ENCODE peak calls at places on chromosomes 3 and 15, in seven cellular contexts. V, C, J, M, D, W and Y are unnamed samples.

GRCh38 chr3:140756240-140757016 is 78.6 kb downstream of the TRIM42 start:
- DNase-seq in M (no peak), V (no peak), W (no peak), J (no peak), C (no peak), D (no peak), Y (no peak)

GRCh38 chr3:72158639-72159005 is 373.7 kb upstream of the PROK2 start:
- DNase-seq in J (no peak), D (no peak), W (no peak), V (no peak), M (no peak), C (no peak), Y (no peak)

GRCh38 chr3:133256787-133257483 is 142.9 kb upstream of the BFSP2 start:
- DNase-seq in M (no peak), J (no peak), C (peak; percentile 13), D (no peak), W (no peak), V (no peak), Y (no peak)

GRCh38 chr3:128001576-128001975 is 50.7 kb upstream of the SEC61A1 start:
- DNase-seq in W (no peak), C (no peak), V (no peak), D (no peak), J (peak; percentile 34), M (peak; percentile 82), Y (no peak)

GRCh38 chr15:78049691-78050440 is 27.6 kb downstream of the TBC1D2B start:
- DNase-seq in V (no peak), M (no peak), J (no peak), C (peak; percentile 70), D (peak; percentile 75), W (no peak), Y (no peak)

GRCh38 chr15:57415559-57415958 is 39.3 kb downstream of the CGNL1 start:
- DNase-seq in W (no peak), J (no peak), V (no peak), M (peak; percentile 13), C (no peak), D (no peak), Y (no peak)

GRCh38 chr15:61994216-61994615 is 66.0 kb downstream of the VPS13C start:
- DNase-seq in M (no peak), D (peak; percentile 90), W (no peak), V (no peak), J (no peak), C (no peak), Y (no peak)

GRCh38 chr3:100254168-100254777 is 6.5 kb upstream of the TBC1D23 start:
- DNase-seq in C (peak; percentile 53), M (peak; percentile 79), V (peak; percentile 22), W (peak; percentile 47), J (peak; percentile 67), D (peak; percentile 83), Y (no peak)

GRCh38 chr3:158809642-158810041 is 7.8 kb downstream of the MFSD1 start:
- DNase-seq in C (no peak), J (no peak), D (no peak), M (no peak), V (no peak), W (no peak), Y (no peak)

GRCh38 chr3:58952128-58952917 is 97.5 kb downstream of the CFAP20DC start:
- DNase-seq in D (no peak), M (no peak), V (no peak), J (no peak), W (no peak), C (no peak), Y (no peak)

GRCh38 chr15:25545017-25545416 is 106.2 kb upstream of the UBE3A start:
- DNase-seq in J (no peak), W (no peak), D (peak; percentile 1), C (no peak), M (no peak), V (no peak), Y (no peak)

GRCh38 chr3:94524102-94524922 is 461.5 kb downstream of the NSUN3 start:
- DNase-seq in C (no peak), W (peak; percentile 22), D (no peak), J (no peak), V (peak; percentile 9), M (peak; percentile 48), Y (no peak)

GRCh38 chr3:82163907-82164520 is 402.6 kb upstream of the GBE1 start:
- DNase-seq in V (no peak), C (no peak), M (no peak), J (no peak), D (peak; percentile 38), W (no peak), Y (no peak)

GRCh38 chr15:64600794-64601193 is 140.4 kb downstream of the ZNF609 start:
- DNase-seq in D (no peak), M (no peak), J (no peak), W (no peak), V (no peak), C (no peak), Y (no peak)

GRCh38 chr15:70099966-70100494 is 2.3 kb upstream of the TLE3 start:
- DNase-seq in V (no peak), C (peak; percentile 57), J (no peak), D (peak; percentile 50), M (no peak), W (no peak), Y (no peak)

GRCh38 chr3:138114988-138115971 is at the start of gene DZIP1L:
- DNase-seq in C (peak; percentile 84), M (peak; percentile 92), D (peak; percentile 66), J (peak; percentile 68), V (peak; percentile 65), W (peak; percentile 76), Y (peak; percentile 40)

GRCh38 chr3:1068985-1069384 is 23.8 kb upstream of the CNTN6 start:
- DNase-seq in C (no peak), J (no peak), W (no peak), V (no peak), D (no peak), M (no peak), Y (no peak)

GRCh38 chr3:29922990-29923746 is 642.3 kb downstream of the RBMS3 start:
- DNase-seq in J (no peak), M (no peak), W (no peak), V (no peak), D (peak; percentile 97), C (no peak), Y (no peak)

GRCh38 chr3:145807990-145808389 is 353.0 kb downstream of the PLOD2 start:
- DNase-seq in V (no peak), J (peak; percentile 13), W (no peak), D (peak; percentile 73), C (peak; percentile 4), M (peak; percentile 59), Y (no peak)

DNA sequence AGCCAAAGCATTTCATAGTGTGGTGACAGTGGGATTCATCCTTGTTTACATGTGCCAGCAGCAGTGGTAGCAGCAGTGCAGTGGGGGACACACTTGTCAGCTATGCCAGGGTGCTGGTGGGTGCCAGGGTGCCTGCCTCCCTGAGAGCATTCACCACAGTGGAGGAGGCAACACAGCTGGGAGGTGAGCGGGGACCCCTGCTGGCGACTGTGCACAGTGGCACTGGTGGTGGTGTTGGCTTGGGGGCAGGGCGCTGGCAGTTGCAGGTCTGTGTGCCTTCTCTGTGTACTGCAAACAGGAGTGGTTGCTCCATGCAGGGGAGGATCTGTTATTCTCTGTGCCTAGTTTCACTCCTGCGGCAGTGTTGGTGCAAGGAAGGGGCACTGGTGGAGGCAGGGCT is 41.2 kb downstream of the CEP63 start:
- DNase-seq in V (no peak), C (peak; percentile 11), M (peak; percentile 85), W (no peak), D (no peak), J (peak; percentile 66), Y (no peak)
- TF ChIP-seq CTCF in V (peak; percentile 43), C (no peak), M (peak; percentile 81), W (no peak), D (peak; percentile 24), J (peak; percentile 34), Y (no peak)

GRCh38 chr3:9934993-9935392 is 1.4 kb downstream of the CRELD1 start:
- DNase-seq in D (no peak), M (no peak), J (no peak), C (no peak), W (no peak), V (no peak), Y (no peak)

GRCh38 chr3:9933561-9934234 is at the start of gene CRELD1:
- DNase-seq in D (peak; percentile 95), V (peak; percentile 92), M (peak; percentile 98), C (peak; percentile 96), W (peak; percentile 98), J (peak; percentile 96), Y (peak; percentile 90)

GRCh38 chr3:9932843-9933560 is 632 bp upstream of the CRELD1 start:
- DNase-seq in J (peak; percentile 88), W (peak; percentile 86), D (peak; percentile 77), C (peak; percentile 89), M (peak; percentile 95), V (peak; percentile 76), Y (peak; percentile 70)

GRCh38 chr3:9935966-9936365 is 2.3 kb downstream of the CRELD1 start:
- DNase-seq in M (no peak), W (no peak), V (no peak), C (no peak), D (no peak), J (no peak), Y (no peak)

DNA sequence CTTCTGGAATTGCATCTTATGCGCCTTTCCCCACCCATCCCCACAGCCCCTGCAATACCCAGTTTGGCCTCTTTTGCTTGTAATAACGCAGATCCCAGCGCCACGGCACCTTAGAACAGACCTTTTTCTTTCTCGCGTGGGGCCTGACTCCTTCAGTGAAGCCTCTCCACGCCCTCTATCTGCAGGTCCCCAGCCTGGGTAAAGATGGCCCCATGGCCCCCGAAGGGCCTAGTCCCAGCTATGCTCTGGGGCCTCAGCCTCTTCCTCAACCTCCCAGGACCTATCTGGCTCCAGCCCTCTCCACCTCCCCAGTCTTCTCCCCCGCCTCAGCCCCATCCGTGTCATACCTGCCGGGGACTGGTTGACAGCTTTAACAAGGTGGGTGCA is 594 bp downstream of the CRELD1 start:
- DNase-seq in V (no peak), D (no peak), C (no peak), W (no peak), M (no peak), J (no peak), Y (no peak)
- TF ChIP-seq CTCF in V (peak; percentile 30), D (peak; percentile 14), C (no peak), W (no peak), M (peak; percentile 39), J (no peak), Y (no peak)

DNA sequence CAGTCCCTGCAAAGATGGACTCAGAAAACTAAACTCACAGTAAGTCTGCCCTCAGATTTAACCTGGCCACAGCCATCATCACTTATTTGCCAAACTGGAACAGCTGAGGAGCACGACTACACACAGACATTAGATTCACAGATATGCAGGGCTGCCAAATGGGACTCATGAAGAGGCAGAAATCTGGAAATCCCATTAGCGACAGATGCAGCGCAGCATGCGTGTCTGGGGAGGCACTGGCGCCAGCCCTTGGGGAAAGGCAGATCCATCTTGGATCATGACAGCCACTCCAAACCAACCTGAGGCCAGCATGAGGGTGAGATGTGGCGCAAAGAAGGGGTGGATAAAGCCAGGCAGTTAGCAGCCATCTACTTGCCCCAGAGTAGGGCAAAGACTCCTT is 160.6 kb upstream of the TSC22D2 start:
- DNase-seq in J (no peak), M (no peak), D (no peak), C (no peak), V (no peak), W (no peak), Y (no peak)
- TF ChIP-seq CTCF in J (no peak), M (no peak), D (no peak), C (no peak), V (no peak), W (no peak), Y (no peak)

DNA sequence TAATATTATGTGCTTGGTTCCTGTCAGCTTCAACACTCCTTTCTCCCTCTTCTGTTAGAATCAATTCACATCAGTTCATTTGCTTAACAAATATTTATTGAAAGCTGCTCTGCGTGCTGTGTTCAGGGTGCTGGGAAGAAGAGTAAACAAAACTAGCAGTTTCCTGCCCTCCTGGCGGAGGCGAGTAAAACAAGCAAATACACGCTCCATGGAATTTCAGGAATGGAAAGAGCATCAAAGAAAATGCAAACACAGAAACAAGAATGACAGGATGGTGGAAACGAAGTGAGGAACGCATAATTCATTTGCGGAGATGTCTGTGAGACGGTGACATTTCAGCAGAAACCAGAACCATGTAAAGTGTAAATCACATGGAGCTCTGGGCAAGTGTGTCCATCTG is 49.4 kb upstream of the SPTSSB start:
- DNase-seq in D (no peak), W (no peak), M (peak; percentile 79), C (no peak), J (peak; percentile 30), V (no peak), Y (no peak)
- TF ChIP-seq CTCF in D (no peak), W (no peak), M (peak; percentile 65), C (no peak), J (no peak), V (peak; percentile 49), Y (no peak)